ENCODE peak calls at places on chromosomes 16 and 17, in seven cellular contexts. L is Right ventricle myocardium superior, I is mesothelial cell of epicardium, C is Karpas-422, P is T-helper 1 cell, O is NCI-H1105 treated with DMSO at 0.1 percent for 48 hours, Q is epithelial cell of proximal tubule. K is an unnamed sample.

GRCh38 chr17:3965123-3965800 is 1.0 kb upstream of the ATP2A3 start:
- DNase-seq in L (peak; percentile 77), I (no peak), C (peak; percentile 96), P (peak; percentile 77), O (peak; percentile 73), Q (no peak), K (no peak)

GRCh38 chr16:79286646-79287423 is 313.7 kb downstream of the MAF start:
- DNase-seq in L (peak; percentile 66), I (no peak), C (peak; percentile 73), P (peak; percentile 62), O (peak; percentile 92), Q (no peak), K (no peak)

GRCh38 chr17:28392491-28392890 is 13.5 kb downstream of the SLC46A1 start:
- DNase-seq in L (no peak), I (no peak), C (no peak), P (no peak), O (no peak), Q (no peak), K (no peak)

GRCh38 chr17:73109603-73110002 is 17.1 kb upstream of the SLC39A11 start:
- DNase-seq in L (no peak), I (no peak), C (no peak), P (no peak), O (no peak), Q (no peak), K (no peak)

GRCh38 chr17:30104575-30105339 is 11.9 kb upstream of the NSRP1 start:
- DNase-seq in L (peak; percentile 76), I (peak; percentile 44), C (peak; percentile 93), P (peak; percentile 68), O (peak; percentile 89), Q (peak; percentile 44), K (peak; percentile 72)

GRCh38 chr16:54284319-54284930 is 2.2 kb downstream of the IRX3 start:
- DNase-seq in L (no peak), I (no peak), C (no peak), P (no peak), O (peak; percentile 26), Q (no peak), K (no peak)

GRCh38 chr16:424033-424622 is 1.3 kb upstream of the RAB11FIP3 start:
- DNase-seq in L (no peak), I (no peak), C (no peak), P (no peak), O (no peak), Q (peak; percentile 88), K (no peak)

GRCh38 chr17:35731932-35732805 is 730 bp downstream of the RASL10B start:
- DNase-seq in L (no peak), I (no peak), C (no peak), P (no peak), O (no peak), Q (no peak), K (no peak)

GRCh38 chr17:1298616-1299015 is 19.2 kb downstream of the TRARG1 start:
- DNase-seq in L (no peak), I (no peak), C (no peak), P (peak; percentile 17), O (no peak), Q (no peak), K (no peak)

GRCh38 chr16:83350466-83350865 is 457.3 kb upstream of the HSBP1 start:
- DNase-seq in L (no peak), I (no peak), C (no peak), P (no peak), O (no peak), Q (no peak), K (no peak)

GRCh38 chr17:28339431-28339830 is 3.9 kb downstream of the TNFAIP1 start:
- DNase-seq in L (no peak), I (no peak), C (no peak), P (no peak), O (no peak), Q (no peak), K (no peak)

GRCh38 chr17:78839173-78839761 is 1.3 kb downstream of the USP36 start:
- DNase-seq in L (no peak), I (no peak), C (peak; percentile 70), P (peak; percentile 40), O (no peak), Q (no peak), K (no peak)

GRCh38 chr17:33647976-33648375 is 354.9 kb upstream of the ASIC2 start:
- DNase-seq in L (no peak), I (no peak), C (peak; percentile 47), P (peak; percentile 30), O (no peak), Q (no peak), K (no peak)

GRCh38 chr17:41959336-41960095 is 7.1 kb upstream of the CNP start:
- DNase-seq in L (no peak), I (no peak), C (peak; percentile 80), P (no peak), O (peak; percentile 26), Q (no peak), K (peak; percentile 54)

GRCh38 chr17:43874293-43874692 is 27.3 kb downstream of the CD300LG start:
- DNase-seq in L (no peak), I (no peak), C (no peak), P (no peak), O (no peak), Q (no peak), K (no peak)

GRCh38 chr16:66399930-66400329 is 27.2 kb upstream of the BEAN1 start:
- DNase-seq in L (no peak), I (no peak), C (no peak), P (no peak), O (no peak), Q (no peak), K (no peak)

GRCh38 chr16:67230809-67231660 is 4.1 kb downstream of the TMEM208 start:
- DNase-seq in L (no peak), I (no peak), C (no peak), P (no peak), O (no peak), Q (no peak), K (no peak)

GRCh38 chr17:76248013-76248782 is 7.9 kb upstream of the RNF157 start:
- DNase-seq in L (no peak), I (no peak), C (no peak), P (no peak), O (no peak), Q (no peak), K (no peak)

K was measured in iPS DF 6.9.